ENCODE peak calls at places on chromosomes 4 and X, in seven cellular contexts. R is neural progenitor cell; N is effector CD4-positive, alpha-beta T cell; E is effector CD8-positive, alpha-beta T cell; B is NCI-H2029 treated with DMSO at 0.1 percent for 48 hours; A is sciatic nerve; K is aorta. T is an unnamed sample.

GRCh38 chr4:102736636-102737549 is 23.9 kb downstream of the MANBA start:
- DNase-seq in K (no peak), E (no peak), N (no peak), B (no peak), A (no peak), R (no peak), T (no peak)

GRCh38 chr4:62457356-62457755 is 1257.2 kb downstream of the ADGRL3 start:
- DNase-seq in B (no peak), R (no peak), E (no peak), N (no peak), A (no peak), K (no peak), T (no peak)

GRCh38 chr4:7073526-7074390 is 5.9 kb upstream of the GRPEL1 start:
- DNase-seq in R (peak), B (no peak), K (no peak), N (no peak), E (no peak), A (peak), T (peak)

GRCh38 chr4:6194458-6195195 is 5.7 kb downstream of the JAKMIP1 start:
- DNase-seq in R (no peak), A (peak), N (no peak), K (no peak), E (no peak), B (no peak), T (no peak)

GRCh38 chr4:53688186-53688790 is 97.0 kb upstream of the LNX1 start:
- DNase-seq in E (no peak), B (no peak), N (no peak), R (no peak), K (peak), A (no peak), T (no peak)

GRCh38 chr4:13983189-13983790 is 355.8 kb upstream of the BOD1L1 start:
- DNase-seq in E (no peak), A (no peak), R (no peak), K (no peak), N (no peak), B (no peak), T (no peak)

GRCh38 chr4:40349561-40350198 is 14.5 kb downstream of the CHRNA9 start:
- DNase-seq in K (no peak), B (no peak), N (no peak), R (no peak), E (no peak), A (no peak), T (no peak)

GRCh38 chr4:123588631-123589223 is 192.1 kb downstream of the SPRY1 start:
- DNase-seq in E (no peak), A (no peak), R (no peak), N (no peak), K (no peak), B (no peak), T (no peak)

GRCh38 chrX:45775462-45775861 is 574.8 kb upstream of the DIPK2B start:
- DNase-seq in K (no peak), N (no peak), E (no peak), R (no peak), B (no peak), A (no peak), T (no peak)

GRCh38 chr4:47668810-47669408 is 169.0 kb downstream of the CORIN start:
- DNase-seq in B (peak), E (no peak), N (no peak), A (no peak), R (peak), K (no peak), T (no peak)

GRCh38 chr4:56048621-56049427 is 100.1 kb downstream of the CEP135 start:
- DNase-seq in E (no peak), K (peak), B (no peak), R (peak), A (peak), N (no peak), T (no peak)

GRCh38 chr4:182212211-182212761 is 30.9 kb upstream of the TENM3 start:
- DNase-seq in R (peak), K (no peak), E (no peak), N (no peak), A (no peak), B (peak), T (peak)

GRCh38 chr4:122728781-122729330 is 3.6 kb upstream of the BBS12 start:
- DNase-seq in B (no peak), R (no peak), K (no peak), A (no peak), N (no peak), E (no peak), T (no peak)

GRCh38 chrX:38431525-38431924 is 79.1 kb downstream of the OTC start:
- DNase-seq in N (no peak), K (no peak), R (no peak), B (no peak), A (no peak), E (no peak), T (no peak)

GRCh38 chr4:118155516-118155915 is 121.2 kb downstream of the NDST3 start:
- DNase-seq in R (no peak), E (no peak), A (no peak), B (no peak), K (no peak), N (no peak), T (no peak)

GRCh38 chrX:30495468-30495867 is 82.1 kb downstream of the TASL start:
- DNase-seq in A (no peak), R (no peak), B (no peak), N (no peak), E (no peak), K (no peak), T (no peak)

GRCh38 chr4:83724488-83725060 is 188.7 kb downstream of the GPAT3 start:
- DNase-seq in A (no peak), B (no peak), R (no peak), N (no peak), E (no peak), K (no peak), T (peak)

T was measured in NCI-H187 treated with DMSO at 0.1 percent for 48 hours.